ENCODE peak calls at places on chromosomes 5 and 9, in eight cellular contexts. U is stimulated activated effector memory CD8-positive, alpha-beta T cell treated with anti-CD3 and anti-CD28 coated beads, Interleukin-12 subunit alpha, Interleukin-12 subunit beta, amount 100 ng/mL, for 72 hours; R is stimulated activated CD4-positive, alpha-beta T cell treated with anti-CD3 and anti-CD28 coated beads, Interleukin-1b, Interleukin-23, amount 100 ng/mL, for 4 hours; V is AG04450; C is EL; I is T-helper 9 cell; O is transverse colon; M is glutamatergic neuron. W is an unnamed sample.

GRCh38 chr9:94740191-94740874 is 13.8 kb downstream of the AOPEP start:
- DNase-seq in C (no peak), U (no peak), V (no peak), R (no peak), I (no peak), O (no peak), M (no peak), W (no peak)

GRCh38 chr5:142587354-142587965 is 98.4 kb downstream of the FGF1 start:
- DNase-seq in I (no peak), O (no peak), C (peak), V (peak), R (no peak), U (peak), M (peak), W (no peak)

GRCh38 chr5:107539163-107539445 is 131.6 kb downstream of the EFNA5 start:
- DNase-seq in U (no peak), O (no peak), M (no peak), V (no peak), C (no peak), I (no peak), R (no peak), W (no peak)

GRCh38 chr5:9956725-9957124 is 293.0 kb downstream of the ATPSCKMT start:
- DNase-seq in U (no peak), I (no peak), M (no peak), R (no peak), O (no peak), V (no peak), C (no peak), W (no peak)

GRCh38 chr9:117448066-117448465 is 33.2 kb upstream of the ASTN2 start:
- DNase-seq in I (no peak), V (no peak), O (no peak), M (no peak), U (no peak), C (peak), R (no peak), W (no peak)

GRCh38 chr9:113299800-113300292 is 3.3 kb downstream of the RNF183 start:
- DNase-seq in U (no peak), I (no peak), R (no peak), C (no peak), V (no peak), O (peak), M (no peak), W (no peak)

GRCh38 chr5:123204224-123204623 is 115.2 kb downstream of the PRDM6 start:
- DNase-seq in C (no peak), U (no peak), R (no peak), O (no peak), V (no peak), M (no peak), I (no peak), W (no peak)

GRCh38 chr9:127846451-127847154 is 7.9 kb downstream of the ENG start:
- DNase-seq in R (no peak), V (no peak), M (no peak), U (no peak), I (no peak), O (no peak), C (no peak), W (no peak)

GRCh38 chr5:9189681-9190080 is 356.2 kb downstream of the SEMA5A start:
- DNase-seq in R (no peak), U (no peak), M (no peak), I (no peak), V (no peak), C (no peak), O (no peak), W (no peak)